ENCODE peak calls at places on chromosomes 5 and 9, in eight cellular contexts. O is right lobe of liver; M is nephron progenitor cell; L is neuronal stem cell; D is naive B cell; A is LoVo; I is T-helper 1 cell; E is activated T-helper 1 cell treated with anti-CD3 and anti-CD28 coated beads, Interleukin-12 subunit alpha, Interleukin-12 subunit beta, Interleukin-2, Interleukin-4 antibody, amounts not matched to agents 30 ng/mL and 10 ng/mL and 1 ng/mL, durations not matched to agents 14 hours and 24 hours and 36 hours. B is an unnamed sample.

GRCh38 chr9:128216781-128217553 is 13.8 kb downstream of the DNM1 start:
- DNase-seq in E (no peak), M (no peak), D (no peak), O (peak), L (no peak), A (no peak), I (no peak), B (no peak)

GRCh38 chr5:102823441-102823874 is 68.4 kb downstream of the PAM start:
- DNase-seq in O (no peak), I (no peak), D (no peak), L (no peak), M (no peak), A (no peak), E (no peak), B (no peak)

GRCh38 chr5:52767766-52768480 is 19.8 kb upstream of the ITGA1 start:
- DNase-seq in D (no peak), M (no peak), A (no peak), E (no peak), L (no peak), O (no peak), I (no peak), B (no peak)

GRCh38 chr5:96692436-96692835 is 30.3 kb downstream of the CAST start:
- DNase-seq in D (no peak), M (no peak), E (no peak), A (no peak), L (no peak), I (no peak), O (no peak), B (no peak)

GRCh38 chr9:4099961-4100360 is 199.9 kb downstream of the GLIS3 start:
- DNase-seq in E (no peak), I (no peak), D (no peak), L (no peak), M (no peak), O (no peak), A (no peak), B (no peak)

GRCh38 chr5:72108200-72109050 is 1.1 kb downstream of the MAP1B start:
- DNase-seq in A (peak), L (peak), I (no peak), D (no peak), O (no peak), E (no peak), M (peak), B (peak)

GRCh38 chr5:101977729-101978345 is 318.2 kb downstream of the SLCO4C1 start:
- DNase-seq in D (no peak), A (peak), M (peak), I (no peak), E (no peak), O (no peak), L (peak), B (peak)

GRCh38 chr9:124306098-124306735 is 48.5 kb downstream of the NEK6 start:
- DNase-seq in O (no peak), L (no peak), A (no peak), M (no peak), E (no peak), I (no peak), D (no peak), B (no peak)

GRCh38 chr5:134543820-134544692 is 18.6 kb downstream of the JADE2 start:
- DNase-seq in M (no peak), E (peak), D (peak), A (no peak), L (no peak), O (no peak), I (no peak), B (no peak)

GRCh38 chr5:5421149-5421960 is 1.1 kb upstream of the ICE1 start:
- DNase-seq in M (peak), E (no peak), L (peak), A (no peak), D (peak), I (no peak), O (no peak), B (no peak)

GRCh38 chr5:79872309-79872708 is 118.8 kb downstream of the MTX3 start:
- DNase-seq in D (no peak), E (no peak), I (no peak), O (no peak), A (no peak), M (no peak), L (no peak), B (no peak)